ENCODE peak calls at places on chromosomes 12 and 14, in seven cellular contexts. C is stimulated activated CD4-positive, alpha-beta T cell treated with anti-CD3 and anti-CD28 coated beads, TNF-alpha, amount 100 ng/mL, for 4 hours; Z is NAMALWA; H is endodermal cell; I is endothelial cell; P is NCI-H2081 treated with DMSO at 0.1 percent for 48 hours; A is WTC11. B is an unnamed sample.

GRCh38 chr12:67019070-67019469 is 250.1 kb upstream of the CAND1 start:
- DNase-seq in C (no peak), P (no peak), Z (peak), I (no peak), H (peak), A (no peak), B (no peak)

GRCh38 chr14:75306917-75307699 is 28.5 kb downstream of the FOS start:
- DNase-seq in H (peak), P (no peak), Z (peak), C (no peak), A (no peak), I (no peak), B (peak)

GRCh38 chr12:2277492-2278153 is 224.8 kb downstream of the CACNA1C start:
- DNase-seq in I (no peak), C (no peak), Z (no peak), P (no peak), H (peak), A (no peak), B (no peak)

GRCh38 chr12:64781374-64782029 is 22.3 kb upstream of the GNS start:
- DNase-seq in I (no peak), C (no peak), P (no peak), Z (no peak), A (no peak), H (no peak), B (no peak)

GRCh38 chr12:26088999-26089398 is 35.8 kb downstream of the BHLHE41 start:
- DNase-seq in I (no peak), P (no peak), A (no peak), C (no peak), Z (peak), H (no peak), B (no peak)

GRCh38 chr12:6867407-6868210 is at the start of gene TPI1:
- DNase-seq in A (peak), Z (peak), P (peak), H (peak), C (peak), I (peak), B (peak)

GRCh38 chr12:120870415-120870814 is 33.7 kb downstream of the SPPL3 start:
- DNase-seq in P (no peak), I (no peak), C (no peak), A (no peak), Z (no peak), H (no peak), B (no peak)

GRCh38 chr14:99148131-99148530 is 123.9 kb downstream of the BCL11B start:
- DNase-seq in I (no peak), A (no peak), C (no peak), H (peak), P (no peak), Z (no peak), B (no peak)

GRCh38 chr12:112916270-112916669 is 9.5 kb downstream of the OAS1 start:
- DNase-seq in H (no peak), Z (no peak), C (no peak), I (no peak), P (no peak), A (no peak), B (peak)

B was measured in myocyte.